ENCODE peak calls at places on chromosomes 16 and 17, in four cellular contexts. D, Z, S and T are unnamed samples.

GRCh38 chr17:55458977-55459376 is 37.3 kb upstream of the MMD start:
- DNase-seq in D (no peak), Z (no peak), S (peak), T (no peak)

GRCh38 chr17:61895391-61895790 is 32.1 kb upstream of the BRIP1 start:
- DNase-seq in D (no peak), Z (no peak), S (no peak), T (no peak)

GRCh38 chr17:77793888-77794235 is 164.6 kb upstream of the TNRC6C start:
- DNase-seq in D (no peak), Z (no peak), S (no peak), T (no peak)

GRCh38 chr17:44451832-44452231 is 51.4 kb downstream of the GPATCH8 start:
- DNase-seq in D (no peak), Z (no peak), S (no peak), T (no peak)

GRCh38 chr17:66842505-66842904 is 7.6 kb downstream of the CACNG5 start:
- DNase-seq in D (no peak), Z (no peak), S (no peak), T (no peak)

GRCh38 chr16:10981697-10982216 is 37.4 kb downstream of the CLEC16A start:
- DNase-seq in D (peak), Z (no peak), S (no peak), T (no peak)

GRCh38 chr16:2148714-2149629 is 547 bp downstream of the RAB26 start:
- DNase-seq in D (peak), Z (no peak), S (peak), T (no peak)

GRCh38 chr16:72946474-72947194 is 101.3 kb downstream of the ZFHX3 start:
- DNase-seq in D (no peak), Z (no peak), S (no peak), T (peak)

GRCh38 chr16:85834741-85835140 is 35.2 kb downstream of the COX4I1 start:
- DNase-seq in D (no peak), Z (no peak), S (no peak), T (no peak)

GRCh38 chr16:67548265-67549126 is 13.8 kb upstream of the CTCF start:
- DNase-seq in D (peak), Z (no peak), S (no peak), T (no peak)

GRCh38 chr17:80063815-80064585 is 27.6 kb downstream of the CCDC40 start:
- DNase-seq in D (no peak), Z (peak), S (peak), T (peak)

GRCh38 chr17:73551756-73552155 is 92.5 kb downstream of the SDK2 start:
- DNase-seq in D (no peak), Z (no peak), S (no peak), T (no peak)

GRCh38 chr17:81867123-81867951 is 3.8 kb downstream of the ARHGDIA start:
- DNase-seq in D (no peak), Z (no peak), S (peak), T (peak)

GRCh38 chr16:14392960-14393359 is 237.1 kb downstream of the PARN start:
- DNase-seq in D (no peak), Z (no peak), S (no peak), T (no peak)

GRCh38 chr16:84226026-84226425 is 13.8 kb downstream of the KCNG4 start:
- DNase-seq in D (no peak), Z (no peak), S (no peak), T (no peak)

GRCh38 chr16:64410306-64410705 is 711.6 kb downstream of the CDH11 start:
- DNase-seq in D (no peak), Z (no peak), S (no peak), T (no peak)

GRCh38 chr17:28551421-28552186 is 820 bp downstream of the UNC119 start:
- DNase-seq in D (peak), Z (no peak), S (no peak), T (no peak)

GRCh38 chr17:67679225-67679624 is 38.5 kb upstream of the NOL11 start:
- DNase-seq in D (no peak), Z (no peak), S (no peak), T (no peak)

GRCh38 chr17:77385750-77386501 is 245.2 kb downstream of the SEC14L1 start:
- DNase-seq in D (no peak), Z (peak), S (peak), T (peak)